ENCODE peak calls at places on chromosomes 3 and 15, in eight cellular contexts. W is effector memory CD8-positive, alpha-beta T cell; V is osteocyte; E is NCI-H2171; R is iPS-NIHi11; L is EH; K is kidney; Z is HEK293T. X is an unnamed sample.

GRCh38 chr3:187567741-187568140 is 102.5 kb downstream of the SST start:
- DNase-seq in W (no peak), V (no peak), E (no peak), R (peak), L (peak), K (no peak), Z (no peak), X (no peak)

GRCh38 chr3:71512544-71512943 is 71.0 kb downstream of the FOXP1 start:
- DNase-seq in W (no peak), V (no peak), E (no peak), R (no peak), L (no peak), K (no peak), Z (no peak), X (no peak)

GRCh38 chr3:129614927-129615363 is 8.5 kb upstream of the PLXND1 start:
- DNase-seq in W (no peak), V (no peak), E (no peak), R (no peak), L (no peak), K (peak), Z (no peak), X (no peak)

GRCh38 chr15:101017935-101018849 is 99.0 kb downstream of the LRRK1 start:
- DNase-seq in W (no peak), V (peak), E (no peak), R (no peak), L (no peak), K (peak), Z (no peak), X (no peak)

GRCh38 chr3:131795382-131796085 is 239.3 kb downstream of the CPNE4 start:
- DNase-seq in W (no peak), V (no peak), E (no peak), R (no peak), L (no peak), K (no peak), Z (no peak), X (no peak)

GRCh38 chr15:68209735-68210408 is 4.7 kb upstream of the CALML4 start:
- DNase-seq in W (no peak), V (no peak), E (no peak), R (no peak), L (no peak), K (no peak), Z (no peak), X (no peak)

GRCh38 chr15:39786444-39787056 is 3.9 kb upstream of the FSIP1 start:
- DNase-seq in W (peak), V (no peak), E (peak), R (peak), L (peak), K (no peak), Z (peak), X (peak)

GRCh38 chr15:27074179-27074578 is 103.2 kb downstream of the GABRG3 start:
- DNase-seq in W (no peak), V (no peak), E (no peak), R (no peak), L (no peak), K (no peak), Z (no peak), X (no peak)

GRCh38 chr3:17140670-17141505 is 256.1 kb downstream of the PLCL2 start:
- DNase-seq in W (no peak), V (no peak), E (no peak), R (peak), L (peak), K (no peak), Z (no peak), X (no peak)

GRCh38 chr3:107669669-107670068 is 146.9 kb downstream of the BBX start:
- DNase-seq in W (no peak), V (no peak), E (no peak), R (no peak), L (no peak), K (no peak), Z (no peak), X (no peak)

GRCh38 chr3:150744041-150745026 is 18.6 kb downstream of the SIAH2 start:
- DNase-seq in W (no peak), V (no peak), E (no peak), R (no peak), L (no peak), K (no peak), Z (no peak), X (no peak)

GRCh38 chr3:132283440-132283839 is 33.8 kb upstream of the ACP3 start:
- DNase-seq in W (no peak), V (no peak), E (no peak), R (peak), L (peak), K (no peak), Z (no peak), X (no peak)

GRCh38 chr3:196210673-196211556 is at the start of gene ZDHHC19:
- DNase-seq in W (no peak), V (no peak), E (no peak), R (no peak), L (no peak), K (peak), Z (no peak), X (no peak)

GRCh38 chr3:56042326-56042951 is 425.8 kb downstream of the ERC2 start:
- DNase-seq in W (no peak), V (no peak), E (peak), R (peak), L (peak), K (no peak), Z (peak), X (peak)